ENCODE peak calls at places on chromosomes 12 and 14, in seven cellular contexts. One of them, this sample, is unnamed.

GRCh38 chr12:11906284-11906935 is 164.3 kb upstream of the BCL2L14 start:
- DNase-seq in left lung: no peak
- DNase-seq in activated gamma-delta T cell: no peak
- DNase-seq in fibroblast of the conjunctiva: no peak
- DNase-seq in Right ventricle myocardium superior: no peak
- DNase-seq in foreskin fibroblast: peak
- DNase-seq in neural progenitor cell: no peak
- DNase-seq in this sample: no peak

GRCh38 chr12:38502420-38502819 is 185.8 kb downstream of the ALG10B start:
- DNase-seq in fibroblast of the conjunctiva: no peak
- DNase-seq in foreskin fibroblast: no peak
- DNase-seq in Right ventricle myocardium superior: no peak
- DNase-seq in left lung: no peak
- DNase-seq in neural progenitor cell: no peak
- DNase-seq in activated gamma-delta T cell: no peak
- DNase-seq in this sample: no peak

GRCh38 chr12:17304503-17305347 is 698.8 kb upstream of the LMO3 start:
- DNase-seq in activated gamma-delta T cell: no peak
- DNase-seq in fibroblast of the conjunctiva: peak
- DNase-seq in foreskin fibroblast: no peak
- DNase-seq in Right ventricle myocardium superior: no peak
- DNase-seq in neural progenitor cell: no peak
- DNase-seq in left lung: no peak
- DNase-seq in this sample: no peak

GRCh38 chr14:89660183-89660582 is 243.2 kb upstream of the FOXN3 start:
- DNase-seq in foreskin fibroblast: peak
- DNase-seq in activated gamma-delta T cell: no peak
- DNase-seq in fibroblast of the conjunctiva: peak
- DNase-seq in left lung: no peak
- DNase-seq in Right ventricle myocardium superior: no peak
- DNase-seq in neural progenitor cell: no peak
- DNase-seq in this sample: no peak

GRCh38 chr14:64688801-64689200 is 15.4 kb upstream of the PLEKHG3 start:
- DNase-seq in activated gamma-delta T cell: no peak
- DNase-seq in neural progenitor cell: no peak
- DNase-seq in fibroblast of the conjunctiva: no peak
- DNase-seq in left lung: no peak
- DNase-seq in foreskin fibroblast: no peak
- DNase-seq in Right ventricle myocardium superior: no peak
- DNase-seq in this sample: no peak

GRCh38 chr12:15682826-15683225 is 106.4 kb downstream of the EPS8 start:
- DNase-seq in neural progenitor cell: no peak
- DNase-seq in left lung: no peak
- DNase-seq in fibroblast of the conjunctiva: no peak
- DNase-seq in foreskin fibroblast: peak
- DNase-seq in Right ventricle myocardium superior: no peak
- DNase-seq in activated gamma-delta T cell: no peak
- DNase-seq in this sample: no peak

GRCh38 chr12:128269108-128269713 is 2.2 kb downstream of the TMEM132C start:
- DNase-seq in activated gamma-delta T cell: no peak
- DNase-seq in left lung: no peak
- DNase-seq in foreskin fibroblast: no peak
- DNase-seq in fibroblast of the conjunctiva: peak
- DNase-seq in neural progenitor cell: peak
- DNase-seq in Right ventricle myocardium superior: no peak
- DNase-seq in this sample: no peak

GRCh38 chr14:104444159-104445030 is 135.2 kb upstream of the C14orf180 start:
- DNase-seq in Right ventricle myocardium superior: no peak
- DNase-seq in neural progenitor cell: no peak
- DNase-seq in foreskin fibroblast: no peak
- DNase-seq in fibroblast of the conjunctiva: no peak
- DNase-seq in left lung: no peak
- DNase-seq in activated gamma-delta T cell: no peak
- DNase-seq in this sample: peak

GRCh38 chr12:44532940-44533339 is 343.2 kb downstream of the NELL2 start:
- DNase-seq in foreskin fibroblast: no peak
- DNase-seq in left lung: no peak
- DNase-seq in neural progenitor cell: no peak
- DNase-seq in fibroblast of the conjunctiva: no peak
- DNase-seq in activated gamma-delta T cell: no peak
- DNase-seq in Right ventricle myocardium superior: no peak
- DNase-seq in this sample: no peak

GRCh38 chr14:95545769-95546168 is 10.9 kb downstream of the GLRX5 start:
- DNase-seq in activated gamma-delta T cell: no peak
- DNase-seq in left lung: no peak
- DNase-seq in neural progenitor cell: no peak
- DNase-seq in foreskin fibroblast: peak
- DNase-seq in Right ventricle myocardium superior: no peak
- DNase-seq in fibroblast of the conjunctiva: peak
- DNase-seq in this sample: no peak

GRCh38 chr12:43316506-43316905 is 235.5 kb downstream of the ADAMTS20 start:
- DNase-seq in Right ventricle myocardium superior: no peak
- DNase-seq in foreskin fibroblast: peak
- DNase-seq in neural progenitor cell: no peak
- DNase-seq in activated gamma-delta T cell: no peak
- DNase-seq in left lung: no peak
- DNase-seq in fibroblast of the conjunctiva: no peak
- DNase-seq in this sample: no peak

GRCh38 chr12:53726342-53726741 is 910 bp downstream of the CALCOCO1 start:
- DNase-seq in activated gamma-delta T cell: no peak
- DNase-seq in Right ventricle myocardium superior: no peak
- DNase-seq in foreskin fibroblast: no peak
- DNase-seq in left lung: no peak
- DNase-seq in fibroblast of the conjunctiva: no peak
- DNase-seq in neural progenitor cell: no peak
- DNase-seq in this sample: no peak

GRCh38 chr12:19186722-19187661 is 57.5 kb downstream of the PLEKHA5 start:
- DNase-seq in fibroblast of the conjunctiva: peak
- DNase-seq in neural progenitor cell: peak
- DNase-seq in foreskin fibroblast: peak
- DNase-seq in Right ventricle myocardium superior: no peak
- DNase-seq in activated gamma-delta T cell: no peak
- DNase-seq in left lung: no peak
- DNase-seq in this sample: no peak

GRCh38 chr12:12899530-12900380 is 8.4 kb downstream of the GPRC5A start:
- DNase-seq in left lung: no peak
- DNase-seq in neural progenitor cell: no peak
- DNase-seq in Right ventricle myocardium superior: no peak
- DNase-seq in fibroblast of the conjunctiva: peak
- DNase-seq in foreskin fibroblast: peak
- DNase-seq in activated gamma-delta T cell: no peak
- DNase-seq in this sample: no peak

GRCh38 chr14:85702937-85703336 is 173.0 kb downstream of the FLRT2 start:
- DNase-seq in activated gamma-delta T cell: no peak
- DNase-seq in Right ventricle myocardium superior: no peak
- DNase-seq in fibroblast of the conjunctiva: peak
- DNase-seq in neural progenitor cell: no peak
- DNase-seq in foreskin fibroblast: peak
- DNase-seq in left lung: no peak
- DNase-seq in this sample: no peak

GRCh38 chr14:58133739-58134138 is 18.3 kb downstream of the ARMH4 start:
- DNase-seq in foreskin fibroblast: peak
- DNase-seq in left lung: no peak
- DNase-seq in activated gamma-delta T cell: no peak
- DNase-seq in Right ventricle myocardium superior: no peak
- DNase-seq in fibroblast of the conjunctiva: no peak
- DNase-seq in neural progenitor cell: no peak
- DNase-seq in this sample: no peak

GRCh38 chr14:91899213-91899612 is 31.9 kb upstream of the TC2N start:
- DNase-seq in Right ventricle myocardium superior: no peak
- DNase-seq in left lung: no peak
- DNase-seq in fibroblast of the conjunctiva: no peak
- DNase-seq in foreskin fibroblast: no peak
- DNase-seq in neural progenitor cell: no peak
- DNase-seq in activated gamma-delta T cell: no peak
- DNase-seq in this sample: no peak

GRCh38 chr12:10088955-10089354 is 9.8 kb downstream of the CLEC1A start:
- DNase-seq in fibroblast of the conjunctiva: no peak
- DNase-seq in left lung: no peak
- DNase-seq in Right ventricle myocardium superior: no peak
- DNase-seq in activated gamma-delta T cell: no peak
- DNase-seq in neural progenitor cell: no peak
- DNase-seq in foreskin fibroblast: no peak
- DNase-seq in this sample: no peak

GRCh38 chr14:30227436-30227835 is 299.8 kb upstream of the PRKD1 start:
- DNase-seq in foreskin fibroblast: peak
- DNase-seq in activated gamma-delta T cell: no peak
- DNase-seq in neural progenitor cell: no peak
- DNase-seq in fibroblast of the conjunctiva: no peak
- DNase-seq in left lung: no peak
- DNase-seq in Right ventricle myocardium superior: peak
- DNase-seq in this sample: no peak

GRCh38 chr14:67269338-67270060 is 28.3 kb downstream of the PALS1 start:
- DNase-seq in left lung: no peak
- DNase-seq in activated gamma-delta T cell: no peak
- DNase-seq in foreskin fibroblast: peak
- DNase-seq in fibroblast of the conjunctiva: peak
- DNase-seq in neural progenitor cell: peak
- DNase-seq in Right ventricle myocardium superior: no peak
- DNase-seq in this sample: no peak

GRCh38 chr12:40215977-40216376 is 8.8 kb upstream of the LRRK2 start:
- DNase-seq in fibroblast of the conjunctiva: no peak
- DNase-seq in neural progenitor cell: no peak
- DNase-seq in activated gamma-delta T cell: no peak
- DNase-seq in Right ventricle myocardium superior: no peak
- DNase-seq in foreskin fibroblast: peak
- DNase-seq in left lung: no peak
- DNase-seq in this sample: no peak

This sample was measured in esophagus muscularis mucosa.